ENCODE peak calls at places on chromosomes 3 and 15, in nine cellular contexts. One of them, this sample, is unnamed.

GRCh38 chr15:84752700-84753099 is 4.3 kb downstream of the ZNF592 start:
- DNase-seq in A549: no peak
- DNase-seq in mammary epithelial cell: no peak
- DNase-seq in BE2C: no peak
- DNase-seq in transverse colon: no peak
- DNase-seq in CD8-positive, alpha-beta memory T cell: no peak
- DNase-seq in H1: no peak
- DNase-seq in HAP-1: no peak
- DNase-seq in breast epithelium: no peak
- DNase-seq in this sample: no peak

GRCh38 chr3:4745240-4745620 is 234.0 kb upstream of the BHLHE40 start:
- DNase-seq in A549: peak; percentile 36
- DNase-seq in mammary epithelial cell: no peak
- DNase-seq in BE2C: no peak
- DNase-seq in transverse colon: no peak
- DNase-seq in CD8-positive, alpha-beta memory T cell: no peak
- DNase-seq in H1: no peak
- DNase-seq in HAP-1: no peak
- DNase-seq in breast epithelium: no peak
- DNase-seq in this sample: no peak

GRCh38 chr3:194587438-194587931 is 45.7 kb downstream of the TMEM44 start:
- DNase-seq in A549: no peak
- DNase-seq in mammary epithelial cell: no peak
- DNase-seq in BE2C: no peak
- DNase-seq in transverse colon: no peak
- DNase-seq in CD8-positive, alpha-beta memory T cell: no peak
- DNase-seq in H1: no peak
- DNase-seq in HAP-1: no peak
- DNase-seq in breast epithelium: no peak
- DNase-seq in this sample: no peak

GRCh38 chr3:190269096-190269495 is 53.1 kb downstream of the CLDN1 start:
- DNase-seq in A549: no peak
- DNase-seq in mammary epithelial cell: no peak
- DNase-seq in BE2C: no peak
- DNase-seq in transverse colon: no peak
- DNase-seq in CD8-positive, alpha-beta memory T cell: no peak
- DNase-seq in H1: no peak
- DNase-seq in HAP-1: no peak
- DNase-seq in breast epithelium: no peak
- DNase-seq in this sample: no peak

GRCh38 chr15:70486451-70487379 is 276.6 kb downstream of the UACA start:
- DNase-seq in A549: no peak
- DNase-seq in mammary epithelial cell: peak; percentile 93
- DNase-seq in BE2C: no peak
- DNase-seq in transverse colon: no peak
- DNase-seq in CD8-positive, alpha-beta memory T cell: peak; percentile 11
- DNase-seq in H1: no peak
- DNase-seq in HAP-1: no peak
- DNase-seq in breast epithelium: no peak
- DNase-seq in this sample: no peak

GRCh38 chr3:124592658-124593441 is 137.4 kb upstream of the UMPS start:
- DNase-seq in A549: no peak
- DNase-seq in mammary epithelial cell: peak; percentile 87
- DNase-seq in BE2C: no peak
- DNase-seq in transverse colon: peak; percentile 59
- DNase-seq in CD8-positive, alpha-beta memory T cell: no peak
- DNase-seq in H1: no peak
- DNase-seq in HAP-1: no peak
- DNase-seq in breast epithelium: no peak
- DNase-seq in this sample: no peak

GRCh38 chr3:194488007-194488742 is 1.4 kb upstream of the ATP13A3 start:
- DNase-seq in A549: no peak
- DNase-seq in mammary epithelial cell: peak; percentile 69
- DNase-seq in BE2C: no peak
- DNase-seq in transverse colon: no peak
- DNase-seq in CD8-positive, alpha-beta memory T cell: no peak
- DNase-seq in H1: no peak
- DNase-seq in HAP-1: no peak
- DNase-seq in breast epithelium: no peak
- DNase-seq in this sample: no peak

GRCh38 chr3:194713299-194714121 is 27.8 kb downstream of the FAM43A start:
- DNase-seq in A549: no peak
- DNase-seq in mammary epithelial cell: no peak
- DNase-seq in BE2C: no peak
- DNase-seq in transverse colon: no peak
- DNase-seq in CD8-positive, alpha-beta memory T cell: no peak
- DNase-seq in H1: no peak
- DNase-seq in HAP-1: no peak
- DNase-seq in breast epithelium: no peak
- DNase-seq in this sample: no peak

GRCh38 chr15:55784284-55784683 is 41.3 kb upstream of the PRTG start:
- DNase-seq in A549: no peak
- DNase-seq in mammary epithelial cell: no peak
- DNase-seq in BE2C: no peak
- DNase-seq in transverse colon: no peak
- DNase-seq in CD8-positive, alpha-beta memory T cell: no peak
- DNase-seq in H1: no peak
- DNase-seq in HAP-1: no peak
- DNase-seq in breast epithelium: no peak
- DNase-seq in this sample: no peak

GRCh38 chr15:70501849-70502248 is 261.5 kb downstream of the UACA start:
- DNase-seq in A549: no peak
- DNase-seq in mammary epithelial cell: no peak
- DNase-seq in BE2C: no peak
- DNase-seq in transverse colon: no peak
- DNase-seq in CD8-positive, alpha-beta memory T cell: no peak
- DNase-seq in H1: no peak
- DNase-seq in HAP-1: no peak
- DNase-seq in breast epithelium: no peak
- DNase-seq in this sample: no peak

GRCh38 chr15:84658788-84659411 is 901 bp upstream of the NMB start:
- DNase-seq in A549: no peak
- DNase-seq in mammary epithelial cell: no peak
- DNase-seq in BE2C: no peak
- DNase-seq in transverse colon: no peak
- DNase-seq in CD8-positive, alpha-beta memory T cell: no peak
- DNase-seq in H1: no peak
- DNase-seq in HAP-1: no peak
- DNase-seq in breast epithelium: no peak
- DNase-seq in this sample: no peak

GRCh38 chr3:58965870-58966269 is 84.0 kb downstream of the CFAP20DC start:
- DNase-seq in A549: no peak
- DNase-seq in mammary epithelial cell: no peak
- DNase-seq in BE2C: no peak
- DNase-seq in transverse colon: no peak
- DNase-seq in CD8-positive, alpha-beta memory T cell: no peak
- DNase-seq in H1: no peak
- DNase-seq in HAP-1: no peak
- DNase-seq in breast epithelium: no peak
- DNase-seq in this sample: no peak

GRCh38 chr3:21754839-21755238 is 3.8 kb upstream of the ZNF385D start:
- DNase-seq in A549: no peak
- DNase-seq in mammary epithelial cell: no peak
- DNase-seq in BE2C: no peak
- DNase-seq in transverse colon: no peak
- DNase-seq in CD8-positive, alpha-beta memory T cell: no peak
- DNase-seq in H1: no peak
- DNase-seq in HAP-1: no peak
- DNase-seq in breast epithelium: no peak
- DNase-seq in this sample: no peak

GRCh38 chr3:160184655-160185054 is 40.6 kb upstream of the C3orf80 start:
- DNase-seq in A549: no peak
- DNase-seq in mammary epithelial cell: no peak
- DNase-seq in BE2C: no peak
- DNase-seq in transverse colon: no peak
- DNase-seq in CD8-positive, alpha-beta memory T cell: no peak
- DNase-seq in H1: no peak
- DNase-seq in HAP-1: no peak
- DNase-seq in breast epithelium: no peak
- DNase-seq in this sample: no peak

GRCh38 chr15:90647326-90647725 is 69.8 kb upstream of the BLM start:
- DNase-seq in A549: peak; percentile 27
- DNase-seq in mammary epithelial cell: no peak
- DNase-seq in BE2C: no peak
- DNase-seq in transverse colon: no peak
- DNase-seq in CD8-positive, alpha-beta memory T cell: no peak
- DNase-seq in H1: no peak
- DNase-seq in HAP-1: no peak
- DNase-seq in breast epithelium: no peak
- DNase-seq in this sample: no peak

DNA sequence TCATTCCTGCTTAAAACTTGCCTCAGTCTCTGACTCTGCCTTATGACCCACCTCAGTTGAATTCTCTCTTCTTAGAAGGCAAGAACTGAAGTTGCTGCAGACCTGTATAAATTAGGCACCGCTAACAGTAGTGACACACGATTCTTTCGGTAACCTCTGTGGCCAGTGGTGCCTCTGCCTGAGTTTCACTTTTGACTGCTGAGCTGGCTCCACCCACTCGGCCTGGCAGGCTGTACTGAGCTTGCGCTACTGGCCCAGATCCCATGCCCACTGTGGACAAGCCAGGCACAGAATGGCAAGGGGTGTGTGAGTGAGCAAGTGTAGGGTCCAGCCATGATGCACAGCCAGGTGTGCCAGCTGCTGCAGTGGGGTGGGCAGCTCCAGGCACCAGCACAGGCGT is 19.1 kb upstream of the EIF1B start:
- DNase-seq in A549: no peak
- DNase-seq in mammary epithelial cell: no peak
- DNase-seq in BE2C: no peak
- DNase-seq in transverse colon: peak; percentile 22
- DNase-seq in CD8-positive, alpha-beta memory T cell: peak; percentile 9
- DNase-seq in H1: no peak
- DNase-seq in HAP-1: no peak
- DNase-seq in breast epithelium: no peak
- DNase-seq in this sample: no peak
- H3K4me1 ChIP-seq in A549: no peaks in the 10 kb centered on the region
- H3K4me1 ChIP-seq in mammary epithelial cell: peaks cover 7% of the 10 kb centered on the region
- H3K4me1 ChIP-seq in BE2C: no peaks in the 10 kb centered on the region
- H3K4me1 ChIP-seq in transverse colon: no peaks in the 10 kb centered on the region
- H3K4me1 ChIP-seq in CD8-positive, alpha-beta memory T cell: no peaks in the 10 kb centered on the region
- H3K4me1 ChIP-seq in H1: peaks cover 7% of the 10 kb centered on the region
- H3K4me1 ChIP-seq in HAP-1: peaks cover 9% of the 10 kb centered on the region
- H3K4me1 ChIP-seq in breast epithelium: no peaks in the 10 kb centered on the region
- H3K4me1 ChIP-seq in this sample: no peaks in the 10 kb centered on the region

DNA sequence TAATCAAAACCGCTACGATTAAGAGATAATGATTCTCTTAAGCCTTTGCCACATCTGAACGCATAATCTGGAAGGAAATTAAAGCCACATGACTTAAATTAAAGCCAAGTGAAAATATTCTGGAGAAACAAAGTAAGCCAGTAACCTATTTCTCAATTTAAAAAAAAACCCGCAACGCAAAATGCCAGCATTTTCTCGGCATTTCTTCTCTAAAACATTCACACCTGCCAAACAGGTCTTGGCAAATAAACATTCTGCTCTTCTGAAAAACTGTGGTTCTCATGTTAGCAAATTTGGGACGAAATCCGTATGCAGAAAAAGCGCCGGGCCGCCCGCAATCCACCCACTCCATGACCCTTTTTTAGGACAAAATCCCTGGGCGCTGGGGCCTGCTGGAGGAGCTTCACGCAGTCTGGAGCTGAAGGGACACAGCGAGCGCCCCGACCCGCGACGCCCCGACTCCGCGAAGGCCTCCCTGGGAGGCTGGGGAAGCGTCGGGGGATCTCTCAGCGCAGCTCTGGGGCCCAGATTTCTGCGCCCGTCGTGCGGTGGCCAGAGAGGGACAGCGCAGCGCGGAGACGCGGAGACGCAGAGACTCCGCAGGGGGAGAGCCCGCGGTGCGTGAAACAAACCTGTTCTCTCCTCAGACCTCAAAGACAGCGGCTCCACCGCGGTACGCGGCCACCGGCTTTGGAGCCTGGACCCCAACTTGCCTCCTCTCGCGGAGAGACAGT is 471 bp downstream of the NKIRAS1 start:
- DNase-seq in A549: no peak
- DNase-seq in mammary epithelial cell: no peak
- DNase-seq in BE2C: no peak
- DNase-seq in transverse colon: no peak
- DNase-seq in CD8-positive, alpha-beta memory T cell: no peak
- DNase-seq in H1: no peak
- DNase-seq in HAP-1: no peak
- DNase-seq in breast epithelium: peak; percentile 54
- DNase-seq in this sample: no peak
- H3K4me1 ChIP-seq in A549: peaks cover 46% of the 10 kb centered on the region
- H3K4me1 ChIP-seq in mammary epithelial cell: peaks cover 16% of the 10 kb centered on the region
- H3K4me1 ChIP-seq in BE2C: no peaks in the 10 kb centered on the region
- H3K4me1 ChIP-seq in transverse colon: peaks cover 21% of the 10 kb centered on the region
- H3K4me1 ChIP-seq in CD8-positive, alpha-beta memory T cell: peaks cover 28% of the 10 kb centered on the region
- H3K4me1 ChIP-seq in H1: peaks cover 8% of the 10 kb centered on the region
- H3K4me1 ChIP-seq in HAP-1: peaks cover 22% of the 10 kb centered on the region
- H3K4me1 ChIP-seq in breast epithelium: peaks cover 4% of the 10 kb centered on the region
- H3K4me1 ChIP-seq in this sample: peaks cover 18% of the 10 kb centered on the region

GRCh38 chr3:37946531-37946889 is 44.1 kb upstream of the VILL start:
- DNase-seq in A549: no peak
- DNase-seq in mammary epithelial cell: no peak
- DNase-seq in BE2C: no peak
- DNase-seq in transverse colon: no peak
- DNase-seq in CD8-positive, alpha-beta memory T cell: no peak
- DNase-seq in H1: no peak
- DNase-seq in HAP-1: no peak
- DNase-seq in breast epithelium: no peak
- DNase-seq in this sample: no peak
- H3K4me1 ChIP-seq in A549: peaks cover 28% of the 10 kb centered on the region
- H3K4me1 ChIP-seq in mammary epithelial cell: peaks cover 54% of the 10 kb centered on the region
- H3K4me1 ChIP-seq in BE2C: peaks cover 9% of the 10 kb centered on the region
- H3K4me1 ChIP-seq in transverse colon: peaks cover 53% of the 10 kb centered on the region
- H3K4me1 ChIP-seq in CD8-positive, alpha-beta memory T cell: no peaks in the 10 kb centered on the region
- H3K4me1 ChIP-seq in H1: peaks cover 6% of the 10 kb centered on the region
- H3K4me1 ChIP-seq in HAP-1: no peaks in the 10 kb centered on the region
- H3K4me1 ChIP-seq in breast epithelium: peaks cover 21% of the 10 kb centered on the region
- H3K4me1 ChIP-seq in this sample: peaks cover 28% of the 10 kb centered on the region

GRCh38 chr15:67185621-67186225 is 68.7 kb downstream of the AAGAB start:
- DNase-seq in A549: peak; percentile 3
- DNase-seq in mammary epithelial cell: peak; percentile 56
- DNase-seq in BE2C: no peak
- DNase-seq in transverse colon: no peak
- DNase-seq in CD8-positive, alpha-beta memory T cell: no peak
- DNase-seq in H1: no peak
- DNase-seq in HAP-1: no peak
- DNase-seq in breast epithelium: no peak
- DNase-seq in this sample: no peak

GRCh38 chr15:67185051-67185450 is 69.4 kb downstream of the AAGAB start:
- DNase-seq in A549: no peak
- DNase-seq in mammary epithelial cell: no peak
- DNase-seq in BE2C: no peak
- DNase-seq in transverse colon: no peak
- DNase-seq in CD8-positive, alpha-beta memory T cell: no peak
- DNase-seq in H1: no peak
- DNase-seq in HAP-1: no peak
- DNase-seq in breast epithelium: no peak
- DNase-seq in this sample: no peak

GRCh38 chr15:67187351-67187854 is 67.1 kb downstream of the AAGAB start:
- DNase-seq in A549: peak; percentile 20
- DNase-seq in mammary epithelial cell: no peak
- DNase-seq in BE2C: no peak
- DNase-seq in transverse colon: no peak
- DNase-seq in CD8-positive, alpha-beta memory T cell: no peak
- DNase-seq in H1: no peak
- DNase-seq in HAP-1: no peak
- DNase-seq in breast epithelium: no peak
- DNase-seq in this sample: no peak

GRCh38 chr15:67186226-67186649 is 68.2 kb downstream of the AAGAB start:
- DNase-seq in A549: peak; percentile 12
- DNase-seq in mammary epithelial cell: no peak
- DNase-seq in BE2C: no peak
- DNase-seq in transverse colon: no peak
- DNase-seq in CD8-positive, alpha-beta memory T cell: no peak
- DNase-seq in H1: no peak
- DNase-seq in HAP-1: no peak
- DNase-seq in breast epithelium: no peak
- DNase-seq in this sample: peak; percentile 64

GRCh38 chr15:67186688-67187087 is 67.8 kb downstream of the AAGAB start:
- DNase-seq in A549: no peak
- DNase-seq in mammary epithelial cell: no peak
- DNase-seq in BE2C: no peak
- DNase-seq in transverse colon: no peak
- DNase-seq in CD8-positive, alpha-beta memory T cell: no peak
- DNase-seq in H1: no peak
- DNase-seq in HAP-1: no peak
- DNase-seq in breast epithelium: no peak
- DNase-seq in this sample: no peak
- H3K4me1 ChIP-seq in A549: peaks cover 57% of the 10 kb centered on the region
- H3K4me1 ChIP-seq in mammary epithelial cell: no peaks in the 10 kb centered on the region
- H3K4me1 ChIP-seq in BE2C: peaks cover 3% of the 10 kb centered on the region
- H3K4me1 ChIP-seq in transverse colon: peaks cover 10% of the 10 kb centered on the region
- H3K4me1 ChIP-seq in CD8-positive, alpha-beta memory T cell: no peaks in the 10 kb centered on the region
- H3K4me1 ChIP-seq in H1: peaks cover 2% of the 10 kb centered on the region
- H3K4me1 ChIP-seq in HAP-1: no peaks in the 10 kb centered on the region
- H3K4me1 ChIP-seq in breast epithelium: peaks cover 9% of the 10 kb centered on the region
- H3K4me1 ChIP-seq in this sample: no peaks in the 10 kb centered on the region